ENCODE peak calls at places on chromosomes 11 and 22, in seven cellular contexts. N is heart left ventricle, F is HepG2, D is breast epithelium, O is fibroblast of lung, J is pancreas, I is ovary. K is an unnamed sample.

GRCh38 chr11:61702701-61703312 is 22.6 kb downstream of the DAGLA start:
- DNase-seq in N (no peak), F (no peak), D (no peak), O (no peak), J (no peak), I (no peak), K (no peak)

GRCh38 chr22:28857288-28857687 is 26.1 kb upstream of the ZNRF3 start:
- DNase-seq in N (no peak), F (no peak), D (no peak), O (no peak), J (no peak), I (no peak), K (no peak)

GRCh38 chr11:39786682-39787081 is 1672.8 kb downstream of the LRRC4C start:
- DNase-seq in N (no peak), F (no peak), D (no peak), O (no peak), J (no peak), I (no peak), K (no peak)

GRCh38 chr22:49747705-49748104 is 80.0 kb downstream of the BRD1 start:
- DNase-seq in N (no peak), F (no peak), D (no peak), O (no peak), J (no peak), I (no peak), K (no peak)

GRCh38 chr22:21642584-21643448 is 714 bp downstream of the SDF2L1 start:
- DNase-seq in N (no peak), F (peak; percentile 62), D (no peak), O (peak; percentile 41), J (peak; percentile 75), I (no peak), K (peak; percentile 44)

GRCh38 chr11:66363187-66363601 is 8.4 kb downstream of the SLC29A2 start:
- DNase-seq in N (peak; percentile 37), F (no peak), D (no peak), O (no peak), J (peak; percentile 44), I (no peak), K (no peak)

GRCh38 chr11:67435031-67435726 is 2.3 kb downstream of the PTPRCAP start:
- DNase-seq in N (no peak), F (no peak), D (no peak), O (no peak), J (no peak), I (no peak), K (no peak)

GRCh38 chr11:69797156-69797555 is 22.0 kb upstream of the FGF4 start:
- DNase-seq in N (no peak), F (no peak), D (no peak), O (no peak), J (peak; percentile 36), I (no peak), K (no peak)

GRCh38 chr11:94521684-94522083 is 9.4 kb downstream of the C11orf97 start:
- DNase-seq in N (no peak), F (peak; percentile 16), D (no peak), O (peak; percentile 24), J (no peak), I (no peak), K (no peak)

GRCh38 chr11:13152736-13153541 is 124.7 kb upstream of the BMAL1 start:
- DNase-seq in N (no peak), F (peak; percentile 25), D (no peak), O (peak; percentile 66), J (no peak), I (no peak), K (peak; percentile 53)

GRCh38 chr22:19644314-19645223 is 69.7 kb upstream of the SEPTIN5 start:
- DNase-seq in N (no peak), F (no peak), D (no peak), O (peak; percentile 14), J (no peak), I (no peak), K (no peak)

DNA sequence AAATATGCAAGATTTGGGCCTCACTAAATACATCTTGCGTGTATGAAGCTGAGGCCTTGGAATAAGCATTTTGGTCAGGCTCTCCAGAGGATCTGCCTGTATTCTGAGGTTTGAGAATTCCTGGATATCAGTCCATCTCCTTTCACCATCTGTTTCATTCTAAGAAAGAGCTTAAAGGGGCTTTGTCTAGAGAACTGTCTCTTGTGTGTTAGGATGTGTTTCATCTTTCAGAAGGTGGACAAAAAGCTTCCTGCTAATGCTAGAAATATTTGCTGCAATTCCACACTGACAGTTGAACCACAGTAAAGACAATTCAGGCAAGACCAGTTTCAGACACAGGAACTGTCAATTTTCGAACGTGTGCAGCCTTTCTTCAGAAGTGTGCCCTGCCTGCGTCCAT is 185.4 kb downstream of the DBX1 start:
- DNase-seq in N (no peak), F (no peak), D (no peak), O (no peak), J (no peak), I (no peak), K (no peak)
- H3K27ac ChIP-seq in N (no peak overlapping the region), F (no peak overlapping the region), D (no peak overlapping the region), O (no peak overlapping the region), J (no peak overlapping the region), I (no peak overlapping the region), K (no peak overlapping the region)

GRCh38 chr11:126133902-126134301 is 71.2 kb upstream of the CDON start:
- DNase-seq in N (no peak), F (peak; percentile 84), D (no peak), O (no peak), J (no peak), I (peak; percentile 14), K (no peak)

GRCh38 chr11:126135182-126136176 is 72.8 kb upstream of the CDON start:
- DNase-seq in N (no peak), F (peak; percentile 32), D (no peak), O (no peak), J (no peak), I (peak; percentile 43), K (no peak)

GRCh38 chr11:126129681-126130671 is 67.3 kb upstream of the CDON start:
- DNase-seq in N (no peak), F (no peak), D (no peak), O (peak; percentile 56), J (no peak), I (peak; percentile 24), K (peak; percentile 58)

GRCh38 chr11:126134461-126135155 is 71.9 kb upstream of the CDON start:
- DNase-seq in N (no peak), F (no peak), D (no peak), O (no peak), J (no peak), I (no peak), K (no peak)

DNA sequence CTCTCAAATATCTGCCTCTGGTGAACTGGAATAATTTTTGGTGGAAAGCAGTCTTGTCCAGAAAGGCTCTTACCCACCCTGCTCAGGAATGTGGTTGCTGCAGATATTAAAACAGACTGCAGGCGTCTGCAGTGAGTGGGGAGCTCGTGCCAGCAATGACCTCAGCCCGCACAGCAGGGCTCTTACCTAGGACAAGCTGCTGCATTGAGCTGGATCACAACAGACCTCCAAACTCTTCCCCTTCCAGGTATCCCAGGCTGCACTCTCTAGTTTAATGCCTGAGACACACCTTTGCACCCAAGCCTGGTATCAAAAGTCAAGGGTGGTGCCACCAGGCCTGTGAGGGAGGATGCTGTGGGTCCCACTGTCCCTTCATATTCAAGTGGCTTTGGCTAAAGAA is 69.7 kb upstream of the CDON start:
- DNase-seq in N (peak; percentile 72), F (no peak), D (peak; percentile 74), O (no peak), J (no peak), I (peak; percentile 69), K (no peak)
- TF ChIP-seq CTCF in N (no peak), F (no peak), D (no peak), O (no peak), J (no peak), I (no peak), K (no peak)

GRCh38 chr11:43992138-43992537 is 49.7 kb downstream of the C11orf96 start:
- DNase-seq in N (no peak), F (no peak), D (no peak), O (no peak), J (no peak), I (no peak), K (no peak)

GRCh38 chr11:43989162-43989961 is 46.9 kb downstream of the C11orf96 start:
- DNase-seq in N (peak; percentile 86), F (no peak), D (no peak), O (no peak), J (no peak), I (peak; percentile 67), K (peak; percentile 54)

GRCh38 chr11:43997022-43997665 is 50.6 kb upstream of the ACCSL start:
- DNase-seq in N (no peak), F (no peak), D (no peak), O (no peak), J (no peak), I (no peak), K (no peak)

GRCh38 chr11:43996318-43996717 is 51.5 kb upstream of the ACCSL start:
- DNase-seq in N (no peak), F (no peak), D (no peak), O (no peak), J (no peak), I (no peak), K (no peak)

DNA sequence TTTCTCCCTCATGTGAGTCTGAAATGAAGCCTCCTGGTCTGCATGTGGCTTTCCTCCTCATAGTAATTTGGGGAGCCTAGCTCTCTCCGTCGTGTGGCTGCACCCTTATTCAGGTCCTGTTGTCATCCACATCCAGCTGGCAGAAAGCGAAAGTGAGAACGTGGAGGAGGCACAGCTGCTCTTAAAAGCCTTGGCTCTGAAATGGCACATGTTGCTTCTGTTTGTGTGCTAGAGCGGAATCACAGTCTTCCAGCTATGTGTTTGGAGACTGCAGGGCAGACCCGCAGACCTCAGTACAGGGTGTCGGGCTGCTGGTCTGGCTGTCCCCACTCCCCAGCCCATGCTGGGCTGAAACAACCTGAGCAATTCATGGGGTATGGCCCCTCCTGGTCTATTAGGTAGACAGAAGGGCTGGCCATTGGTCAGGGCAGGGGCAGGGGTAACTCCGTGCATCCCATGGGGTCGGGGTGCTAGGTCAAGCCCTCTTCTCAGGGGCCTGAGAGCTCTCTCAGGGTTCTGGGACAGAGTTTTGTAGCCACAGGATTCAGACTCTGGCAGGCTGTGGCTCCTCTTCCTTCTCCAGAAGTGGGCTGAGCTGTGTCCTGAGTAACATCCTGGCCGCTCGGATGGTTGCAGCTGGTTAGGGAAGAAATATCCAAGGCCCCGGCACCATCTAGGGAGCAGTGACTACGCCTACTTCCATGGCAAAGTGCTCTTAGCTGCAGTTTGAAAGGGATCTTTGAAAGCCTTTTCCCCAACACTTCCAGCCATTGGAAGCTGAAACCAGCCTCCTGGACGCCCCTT is 50.6 kb downstream of the C11orf96 start:
- DNase-seq in N (peak; percentile 67), F (no peak), D (no peak), O (peak; percentile 64), J (no peak), I (peak; percentile 45), K (no peak)
- H3K4me3 ChIP-seq in N (no peak overlapping the region), F (no peak overlapping the region), D (no peak overlapping the region), O (peak overlapping the region; percentile 26), J (no peak overlapping the region), I (no peak overlapping the region), K (no peak overlapping the region)

DNA sequence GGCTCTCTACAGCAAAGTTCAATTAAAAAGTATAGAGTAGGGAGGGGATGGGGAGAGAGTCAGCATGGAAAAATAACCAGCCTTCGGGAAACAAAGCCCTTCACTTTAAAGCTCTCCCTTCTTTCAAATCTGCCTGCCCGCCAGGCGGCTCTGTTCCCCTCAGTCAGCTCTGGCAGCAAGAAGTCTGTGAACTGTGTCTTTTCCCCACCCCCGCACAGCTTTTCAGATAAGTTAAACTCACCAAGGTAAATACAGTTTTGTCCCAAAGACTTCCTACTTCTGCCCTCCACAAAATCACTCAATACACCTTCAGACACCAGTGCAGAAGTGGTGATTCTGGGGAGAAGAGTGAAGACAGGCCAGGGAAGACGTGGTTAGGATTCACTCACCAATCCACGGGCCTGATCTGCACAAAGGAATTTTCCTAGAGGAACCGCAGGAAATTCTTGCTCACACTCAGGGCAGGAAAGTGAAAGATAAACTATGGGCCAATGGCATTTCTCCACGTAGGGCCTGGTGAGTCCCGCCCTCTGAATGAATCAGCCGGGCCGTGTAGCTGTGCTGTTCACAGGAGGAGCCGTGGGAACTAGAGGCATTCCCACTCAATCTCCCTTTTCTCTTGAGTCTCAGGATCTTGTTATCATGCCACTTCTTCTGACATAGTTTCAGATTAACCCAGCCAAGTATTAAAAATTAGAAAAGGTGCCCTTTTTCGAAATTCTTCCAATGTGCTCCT is at the start of gene TRIM5:
- DNase-seq in N (peak; percentile 89), F (peak; percentile 92), D (peak; percentile 90), O (peak; percentile 96), J (peak; percentile 76), I (peak; percentile 86), K (peak; percentile 93)
- H3K27ac ChIP-seq in N (peak within 1 kb of the TSS; percentile 96), F (peak within 1 kb of the TSS; percentile 86), D (peak within 1 kb of the TSS; percentile 88), O (peak within 1 kb of the TSS; percentile 87), J (peak within 1 kb of the TSS; percentile 76), I (peak within 1 kb of the TSS; percentile 87), K (peak within 1 kb of the TSS; percentile 99)